ENCODE peak calls at places on chromosome 22, in five cellular contexts. P is NCI-H2227 treated with DMSO at 0.1 percent for 48 hours, W is cardiac muscle cell, B is ecto neural progenitor cell, Q is amniotic stem cell. U is an unnamed sample.

GRCh38 chr22:31857247-31857646 is 87.1 kb upstream of the YWHAH start:
- DNase-seq in B (peak; percentile 80), W (peak; percentile 68), Q (no peak), P (peak; percentile 83), U (peak; percentile 85)

GRCh38 chr22:24543679-24544243 is 11.2 kb downstream of the GUCD1 start:
- DNase-seq in Q (no peak), B (no peak), P (no peak), W (no peak), U (no peak)

GRCh38 chr22:44916281-44917231 is 93.2 kb downstream of the PHF21B start:
- DNase-seq in W (no peak), P (no peak), B (no peak), Q (no peak), U (no peak)

GRCh38 chr22:43706151-43706550 is 106.0 kb downstream of the EFCAB6 start:
- DNase-seq in Q (no peak), W (no peak), P (no peak), B (no peak), U (no peak)

GRCh38 chr22:50074056-50074455 is 11.2 kb downstream of the MLC1 start:
- DNase-seq in P (no peak), Q (no peak), B (no peak), W (no peak), U (no peak)

GRCh38 chr22:16915711-16916110 is 90.5 kb upstream of the XKR3 start:
- DNase-seq in Q (no peak), B (no peak), P (no peak), W (no peak), U (no peak)

GRCh38 chr22:24357547-24357946 is 69.9 kb upstream of the ADORA2A start:
- DNase-seq in W (no peak), P (no peak), Q (no peak), B (no peak), U (no peak)

GRCh38 chr22:31055322-31056159 is 25.6 kb upstream of the SMTN start:
- DNase-seq in P (no peak), B (peak; percentile 60), Q (peak; percentile 84), W (peak; percentile 69), U (no peak)

GRCh38 chr22:46528121-46528610 is 9.3 kb downstream of the CELSR1 start:
- DNase-seq in B (no peak), W (no peak), Q (no peak), P (no peak), U (no peak)

GRCh38 chr22:48245119-48245485 is 1482.7 kb downstream of the TBC1D22A start:
- DNase-seq in B (peak; percentile 24), P (no peak), W (no peak), Q (no peak), U (no peak)

GRCh38 chr22:44211946-44212930 is 31.5 kb downstream of the PARVG start:
- DNase-seq in B (peak; percentile 34), P (no peak), W (peak; percentile 51), Q (no peak), U (no peak)

GRCh38 chr22:49400136-49400865 is 427.4 kb downstream of the BRD1 start:
- DNase-seq in P (no peak), B (peak; percentile 29), W (no peak), Q (no peak), U (no peak)

GRCh38 chr22:44132724-44133123 is 48.0 kb upstream of the PARVG start:
- DNase-seq in P (no peak), Q (no peak), W (no peak), B (no peak), U (peak; percentile 44)

GRCh38 chr22:49826603-49827306 is 918 bp downstream of the BRD1 start:
- DNase-seq in P (no peak), B (no peak), Q (no peak), W (peak; percentile 52), U (peak; percentile 76)

GRCh38 chr22:37431811-37432707 is 4.8 kb upstream of the ELFN2 start:
- DNase-seq in B (no peak), Q (peak; percentile 86), W (no peak), P (no peak), U (no peak)

U was measured in NCI-H1417.